ENCODE peak calls at places on chromosomes 11 and 22, in ten cellular contexts. One of them, this sample, is unnamed.

GRCh38 chr22:20569059-20570058 is 61.9 kb downstream of the MED15 start:
- DNase-seq in AG04450: peak; percentile 94
- DNase-seq in lung: peak; percentile 88
- DNase-seq in transverse colon: peak; percentile 68
- DNase-seq in SK-N-SH: no peak
- DNase-seq in CD8-positive, alpha-beta T cell: peak; percentile 73
- DNase-seq in adrenal gland: peak; percentile 65
- DNase-seq in GM23338: no peak
- DNase-seq in right lobe of liver: peak; percentile 55
- DNase-seq in left ventricle myocardium inferior: peak; percentile 61
- DNase-seq in this sample: no peak

GRCh38 chr11:17898071-17898470 is 114.8 kb downstream of the SERGEF start:
- DNase-seq in AG04450: no peak
- DNase-seq in lung: no peak
- DNase-seq in transverse colon: no peak
- DNase-seq in SK-N-SH: no peak
- DNase-seq in CD8-positive, alpha-beta T cell: no peak
- DNase-seq in adrenal gland: no peak
- DNase-seq in GM23338: no peak
- DNase-seq in right lobe of liver: no peak
- DNase-seq in left ventricle myocardium inferior: no peak
- DNase-seq in this sample: no peak

GRCh38 chr11:93611836-93612677 is 49.4 kb upstream of the CEP295 start:
- DNase-seq in AG04450: no peak
- DNase-seq in lung: no peak
- DNase-seq in transverse colon: peak; percentile 68
- DNase-seq in SK-N-SH: no peak
- DNase-seq in CD8-positive, alpha-beta T cell: no peak
- DNase-seq in adrenal gland: no peak
- DNase-seq in GM23338: no peak
- DNase-seq in right lobe of liver: no peak
- DNase-seq in left ventricle myocardium inferior: no peak
- DNase-seq in this sample: no peak

GRCh38 chr22:25700996-25701815 is 40.8 kb upstream of the MYO18B start:
- DNase-seq in AG04450: no peak
- DNase-seq in lung: no peak
- DNase-seq in transverse colon: no peak
- DNase-seq in SK-N-SH: peak; percentile 49
- DNase-seq in CD8-positive, alpha-beta T cell: no peak
- DNase-seq in adrenal gland: no peak
- DNase-seq in GM23338: no peak
- DNase-seq in right lobe of liver: no peak
- DNase-seq in left ventricle myocardium inferior: peak; percentile 39
- DNase-seq in this sample: peak; percentile 73

GRCh38 chr11:120510406-120511115 is 987 bp upstream of the GRIK4 start:
- DNase-seq in AG04450: no peak
- DNase-seq in lung: no peak
- DNase-seq in transverse colon: no peak
- DNase-seq in SK-N-SH: peak; percentile 36
- DNase-seq in CD8-positive, alpha-beta T cell: no peak
- DNase-seq in adrenal gland: no peak
- DNase-seq in GM23338: no peak
- DNase-seq in right lobe of liver: peak; percentile 48
- DNase-seq in left ventricle myocardium inferior: no peak
- DNase-seq in this sample: peak; percentile 49

GRCh38 chr22:45867118-45867905 is 109.7 kb downstream of the WNT7B start:
- DNase-seq in AG04450: no peak
- DNase-seq in lung: no peak
- DNase-seq in transverse colon: no peak
- DNase-seq in SK-N-SH: peak; percentile 87
- DNase-seq in CD8-positive, alpha-beta T cell: no peak
- DNase-seq in adrenal gland: no peak
- DNase-seq in GM23338: peak; percentile 72
- DNase-seq in right lobe of liver: peak; percentile 47
- DNase-seq in left ventricle myocardium inferior: no peak
- DNase-seq in this sample: peak; percentile 49

GRCh38 chr22:29012923-29013322 is 48.7 kb downstream of the C22orf31 start:
- DNase-seq in AG04450: no peak
- DNase-seq in lung: no peak
- DNase-seq in transverse colon: no peak
- DNase-seq in SK-N-SH: no peak
- DNase-seq in CD8-positive, alpha-beta T cell: no peak
- DNase-seq in adrenal gland: no peak
- DNase-seq in GM23338: no peak
- DNase-seq in right lobe of liver: no peak
- DNase-seq in left ventricle myocardium inferior: no peak
- DNase-seq in this sample: no peak

GRCh38 chr11:8913961-8914660 is 3.1 kb downstream of the AKIP1 start:
- DNase-seq in AG04450: no peak
- DNase-seq in lung: no peak
- DNase-seq in transverse colon: peak; percentile 22
- DNase-seq in SK-N-SH: peak; percentile 67
- DNase-seq in CD8-positive, alpha-beta T cell: peak; percentile 27
- DNase-seq in adrenal gland: peak; percentile 46
- DNase-seq in GM23338: peak; percentile 78
- DNase-seq in right lobe of liver: no peak
- DNase-seq in left ventricle myocardium inferior: no peak
- DNase-seq in this sample: peak; percentile 46

GRCh38 chr22:42533638-42533977 is 14.0 kb upstream of the RRP7A start:
- DNase-seq in AG04450: no peak
- DNase-seq in lung: no peak
- DNase-seq in transverse colon: no peak
- DNase-seq in SK-N-SH: no peak
- DNase-seq in CD8-positive, alpha-beta T cell: no peak
- DNase-seq in adrenal gland: no peak
- DNase-seq in GM23338: peak; percentile 21
- DNase-seq in right lobe of liver: no peak
- DNase-seq in left ventricle myocardium inferior: no peak
- DNase-seq in this sample: no peak

GRCh38 chr22:39349506-39349966 is 255 bp upstream of the SYNGR1 start:
- DNase-seq in AG04450: no peak
- DNase-seq in lung: no peak
- DNase-seq in transverse colon: peak; percentile 27
- DNase-seq in SK-N-SH: peak; percentile 95
- DNase-seq in CD8-positive, alpha-beta T cell: no peak
- DNase-seq in adrenal gland: peak; percentile 53
- DNase-seq in GM23338: peak; percentile 77
- DNase-seq in right lobe of liver: no peak
- DNase-seq in left ventricle myocardium inferior: peak; percentile 44
- DNase-seq in this sample: peak; percentile 65

GRCh38 chr22:46287873-46288751 is 8.6 kb upstream of the GTSE1 start:
- DNase-seq in AG04450: no peak
- DNase-seq in lung: peak; percentile 54
- DNase-seq in transverse colon: peak; percentile 66
- DNase-seq in SK-N-SH: no peak
- DNase-seq in CD8-positive, alpha-beta T cell: no peak
- DNase-seq in adrenal gland: no peak
- DNase-seq in GM23338: no peak
- DNase-seq in right lobe of liver: no peak
- DNase-seq in left ventricle myocardium inferior: peak; percentile 51
- DNase-seq in this sample: no peak

GRCh38 chr11:16946477-16947282 is 67.5 kb downstream of the PLEKHA7 start:
- DNase-seq in AG04450: no peak
- DNase-seq in lung: no peak
- DNase-seq in transverse colon: no peak
- DNase-seq in SK-N-SH: no peak
- DNase-seq in CD8-positive, alpha-beta T cell: no peak
- DNase-seq in adrenal gland: no peak
- DNase-seq in GM23338: peak; percentile 43
- DNase-seq in right lobe of liver: no peak
- DNase-seq in left ventricle myocardium inferior: no peak
- DNase-seq in this sample: no peak

GRCh38 chr11:114059984-114060401 is 482 bp downstream of the ZBTB16 start:
- DNase-seq in AG04450: no peak
- DNase-seq in lung: no peak
- DNase-seq in transverse colon: peak; percentile 49
- DNase-seq in SK-N-SH: no peak
- DNase-seq in CD8-positive, alpha-beta T cell: no peak
- DNase-seq in adrenal gland: peak; percentile 60
- DNase-seq in GM23338: peak; percentile 53
- DNase-seq in right lobe of liver: no peak
- DNase-seq in left ventricle myocardium inferior: peak; percentile 45
- DNase-seq in this sample: no peak

GRCh38 chr11:43557553-43558031 is 122.9 kb upstream of the HSD17B12 start:
- DNase-seq in AG04450: no peak
- DNase-seq in lung: no peak
- DNase-seq in transverse colon: no peak
- DNase-seq in SK-N-SH: no peak
- DNase-seq in CD8-positive, alpha-beta T cell: no peak
- DNase-seq in adrenal gland: no peak
- DNase-seq in GM23338: peak; percentile 67
- DNase-seq in right lobe of liver: no peak
- DNase-seq in left ventricle myocardium inferior: no peak
- DNase-seq in this sample: no peak
- H3K4me3 ChIP-seq in AG04450: no peak overlapping the region
- H3K4me3 ChIP-seq in lung: no peak overlapping the region
- H3K4me3 ChIP-seq in transverse colon: no peak overlapping the region
- H3K4me3 ChIP-seq in SK-N-SH: no peak overlapping the region
- H3K4me3 ChIP-seq in CD8-positive, alpha-beta T cell: no peak overlapping the region
- H3K4me3 ChIP-seq in adrenal gland: no peak overlapping the region
- H3K4me3 ChIP-seq in GM23338: peak overlapping the region; percentile 55
- H3K4me3 ChIP-seq in right lobe of liver: no peak overlapping the region
- H3K4me3 ChIP-seq in left ventricle myocardium inferior: peak overlapping the region; percentile 14
- H3K4me3 ChIP-seq in this sample: no peak overlapping the region

GRCh38 chr11:2951235-2952110 is 22.3 kb upstream of the PHLDA2 start:
- DNase-seq in AG04450: no peak
- DNase-seq in lung: no peak
- DNase-seq in transverse colon: no peak
- DNase-seq in SK-N-SH: no peak
- DNase-seq in CD8-positive, alpha-beta T cell: no peak
- DNase-seq in adrenal gland: no peak
- DNase-seq in GM23338: no peak
- DNase-seq in right lobe of liver: no peak
- DNase-seq in left ventricle myocardium inferior: no peak
- DNase-seq in this sample: no peak

GRCh38 chr11:2950825-2951224 is 21.6 kb upstream of the PHLDA2 start:
- DNase-seq in AG04450: no peak
- DNase-seq in lung: no peak
- DNase-seq in transverse colon: no peak
- DNase-seq in SK-N-SH: no peak
- DNase-seq in CD8-positive, alpha-beta T cell: no peak
- DNase-seq in adrenal gland: no peak
- DNase-seq in GM23338: no peak
- DNase-seq in right lobe of liver: no peak
- DNase-seq in left ventricle myocardium inferior: no peak
- DNase-seq in this sample: no peak

GRCh38 chr11:2954263-2954662 is 25.0 kb upstream of the PHLDA2 start:
- DNase-seq in AG04450: no peak
- DNase-seq in lung: no peak
- DNase-seq in transverse colon: no peak
- DNase-seq in SK-N-SH: no peak
- DNase-seq in CD8-positive, alpha-beta T cell: no peak
- DNase-seq in adrenal gland: no peak
- DNase-seq in GM23338: no peak
- DNase-seq in right lobe of liver: no peak
- DNase-seq in left ventricle myocardium inferior: no peak
- DNase-seq in this sample: no peak

GRCh38 chr11:2961080-2961479 is 31.0 kb downstream of the NAP1L4 start:
- DNase-seq in AG04450: no peak
- DNase-seq in lung: no peak
- DNase-seq in transverse colon: no peak
- DNase-seq in SK-N-SH: no peak
- DNase-seq in CD8-positive, alpha-beta T cell: no peak
- DNase-seq in adrenal gland: no peak
- DNase-seq in GM23338: peak; percentile 53
- DNase-seq in right lobe of liver: no peak
- DNase-seq in left ventricle myocardium inferior: no peak
- DNase-seq in this sample: no peak

GRCh38 chr11:2955896-2956476 is 26.8 kb upstream of the PHLDA2 start:
- DNase-seq in AG04450: no peak
- DNase-seq in lung: no peak
- DNase-seq in transverse colon: no peak
- DNase-seq in SK-N-SH: no peak
- DNase-seq in CD8-positive, alpha-beta T cell: no peak
- DNase-seq in adrenal gland: no peak
- DNase-seq in GM23338: peak; percentile 58
- DNase-seq in right lobe of liver: no peak
- DNase-seq in left ventricle myocardium inferior: no peak
- DNase-seq in this sample: no peak
- TF ChIP-seq CTCF in AG04450: peak; percentile 29
- TF ChIP-seq CTCF in lung: no peak
- TF ChIP-seq CTCF in transverse colon: no peak
- TF ChIP-seq CTCF in SK-N-SH: no peak
- TF ChIP-seq CTCF in CD8-positive, alpha-beta T cell: no peak
- TF ChIP-seq CTCF in adrenal gland: no peak
- TF ChIP-seq CTCF in GM23338: peak; percentile 38
- TF ChIP-seq CTCF in right lobe of liver: no peak
- TF ChIP-seq CTCF in left ventricle myocardium inferior: no peak
- TF ChIP-seq CTCF in this sample: peak; percentile 4

GRCh38 chr11:124761301-124762021 is 629 bp downstream of the ESAM start:
- DNase-seq in AG04450: no peak
- DNase-seq in lung: no peak
- DNase-seq in transverse colon: no peak
- DNase-seq in SK-N-SH: no peak
- DNase-seq in CD8-positive, alpha-beta T cell: no peak
- DNase-seq in adrenal gland: no peak
- DNase-seq in GM23338: peak; percentile 62
- DNase-seq in right lobe of liver: no peak
- DNase-seq in left ventricle myocardium inferior: peak; percentile 37
- DNase-seq in this sample: no peak

GRCh38 chr11:124760806-124761205 is 1.3 kb downstream of the ESAM start:
- DNase-seq in AG04450: no peak
- DNase-seq in lung: no peak
- DNase-seq in transverse colon: no peak
- DNase-seq in SK-N-SH: peak; percentile 12
- DNase-seq in CD8-positive, alpha-beta T cell: no peak
- DNase-seq in adrenal gland: no peak
- DNase-seq in GM23338: no peak
- DNase-seq in right lobe of liver: no peak
- DNase-seq in left ventricle myocardium inferior: no peak
- DNase-seq in this sample: no peak

GRCh38 chr11:124758355-124759267 is 3.5 kb downstream of the ESAM start:
- DNase-seq in AG04450: no peak
- DNase-seq in lung: peak; percentile 82
- DNase-seq in transverse colon: peak; percentile 91
- DNase-seq in SK-N-SH: peak; percentile 89
- DNase-seq in CD8-positive, alpha-beta T cell: peak; percentile 42
- DNase-seq in adrenal gland: peak; percentile 65
- DNase-seq in GM23338: peak; percentile 98
- DNase-seq in right lobe of liver: peak; percentile 74
- DNase-seq in left ventricle myocardium inferior: peak; percentile 78
- DNase-seq in this sample: peak; percentile 84

GRCh38 chr11:124759268-124760204 is 2.6 kb downstream of the ESAM start:
- DNase-seq in AG04450: no peak
- DNase-seq in lung: no peak
- DNase-seq in transverse colon: no peak
- DNase-seq in SK-N-SH: peak; percentile 27
- DNase-seq in CD8-positive, alpha-beta T cell: no peak
- DNase-seq in adrenal gland: peak; percentile 44
- DNase-seq in GM23338: peak; percentile 59
- DNase-seq in right lobe of liver: no peak
- DNase-seq in left ventricle myocardium inferior: peak; percentile 78
- DNase-seq in this sample: no peak

GRCh38 chr11:124760205-124760652 is 1.9 kb downstream of the ESAM start:
- DNase-seq in AG04450: no peak
- DNase-seq in lung: no peak
- DNase-seq in transverse colon: no peak
- DNase-seq in SK-N-SH: peak; percentile 17
- DNase-seq in CD8-positive, alpha-beta T cell: no peak
- DNase-seq in adrenal gland: no peak
- DNase-seq in GM23338: no peak
- DNase-seq in right lobe of liver: no peak
- DNase-seq in left ventricle myocardium inferior: peak; percentile 54
- DNase-seq in this sample: no peak
- H3K27me3 ChIP-seq in AG04450: peaks cover 24% of the 10 kb centered on the region
- H3K27me3 ChIP-seq in lung: no peaks in the 10 kb centered on the region
- H3K27me3 ChIP-seq in transverse colon: peaks cover 71% of the 10 kb centered on the region
- H3K27me3 ChIP-seq in SK-N-SH: no peaks in the 10 kb centered on the region
- H3K27me3 ChIP-seq in CD8-positive, alpha-beta T cell: peaks cover 32% of the 10 kb centered on the region
- H3K27me3 ChIP-seq in adrenal gland: peaks cover 43% of the 10 kb centered on the region
- H3K27me3 ChIP-seq in GM23338: peaks cover 78% of the 10 kb centered on the region
- H3K27me3 ChIP-seq in right lobe of liver: peaks cover 25% of the 10 kb centered on the region
- H3K27me3 ChIP-seq in left ventricle myocardium inferior: peaks cover 76% of the 10 kb centered on the region
- H3K27me3 ChIP-seq in this sample: peaks cover 71% of the 10 kb centered on the region

GRCh38 chr22:38257170-38257569 is 15.6 kb downstream of the TMEM184B start:
- DNase-seq in AG04450: peak; percentile 46
- DNase-seq in lung: no peak
- DNase-seq in transverse colon: no peak
- DNase-seq in SK-N-SH: no peak
- DNase-seq in CD8-positive, alpha-beta T cell: no peak
- DNase-seq in adrenal gland: no peak
- DNase-seq in GM23338: no peak
- DNase-seq in right lobe of liver: no peak
- DNase-seq in left ventricle myocardium inferior: no peak
- DNase-seq in this sample: no peak
- H3K4me3 ChIP-seq in AG04450: peak overlapping the region; percentile 37
- H3K4me3 ChIP-seq in lung: no peak overlapping the region
- H3K4me3 ChIP-seq in transverse colon: no peak overlapping the region
- H3K4me3 ChIP-seq in SK-N-SH: peak overlapping the region; percentile 32
- H3K4me3 ChIP-seq in CD8-positive, alpha-beta T cell: no peak overlapping the region
- H3K4me3 ChIP-seq in adrenal gland: no peak overlapping the region
- H3K4me3 ChIP-seq in GM23338: no peak overlapping the region
- H3K4me3 ChIP-seq in right lobe of liver: no peak overlapping the region
- H3K4me3 ChIP-seq in left ventricle myocardium inferior: peak overlapping the region; percentile 41
- H3K4me3 ChIP-seq in this sample: no peak overlapping the region

This sample was measured in BE2C.